ENCODE peak calls at places on chromosomes 3 and 15, in seven cellular contexts. J is transverse colon, Q is A549, H is stomach, E is ovary, M is GM12878, W is H1. O is an unnamed sample.

GRCh38 chr15:62165029-62165792 is at the start of gene C2CD4B:
- DNase-seq in W (no peak), M (no peak), E (peak), Q (peak), J (peak), H (peak), O (no peak)

GRCh38 chr15:62163847-62164499 is 1.1 kb downstream of the C2CD4B start:
- DNase-seq in H (peak), E (no peak), Q (no peak), M (no peak), W (no peak), J (peak), O (no peak)

GRCh38 chr3:71564361-71564760 is 19.2 kb downstream of the FOXP1 start:
- DNase-seq in J (no peak), H (no peak), W (no peak), Q (no peak), E (no peak), M (no peak), O (peak)

GRCh38 chr3:47804571-47804970 is 1.6 kb downstream of the DHX30 start:
- DNase-seq in M (no peak), J (no peak), H (no peak), Q (no peak), E (no peak), W (no peak), O (no peak)

GRCh38 chr3:123396171-123397049 is 52.5 kb downstream of the ADCY5 start:
- DNase-seq in M (no peak), W (no peak), E (peak), Q (no peak), J (no peak), H (no peak), O (no peak)

GRCh38 chr3:56783644-56784451 is 17.9 kb downstream of the ARHGEF3 start:
- DNase-seq in Q (peak), J (peak), M (peak), H (peak), W (no peak), E (no peak), O (no peak)

GRCh38 chr15:80693682-80694623 is 1.2 kb upstream of the ABHD17C start:
- DNase-seq in M (no peak), H (peak), J (no peak), W (no peak), Q (peak), E (no peak), O (no peak)

GRCh38 chr3:52454938-52455282 is 494 bp upstream of the NISCH start:
- DNase-seq in E (no peak), H (no peak), J (no peak), M (no peak), W (no peak), Q (no peak), O (no peak)

GRCh38 chr3:113079532-113079931 is 88.7 kb downstream of the GTPBP8 start:
- DNase-seq in H (no peak), E (no peak), M (no peak), J (no peak), W (no peak), Q (no peak), O (no peak)

GRCh38 chr3:24640330-24640877 is 145.8 kb upstream of the THRB start:
- DNase-seq in J (no peak), E (no peak), Q (peak), W (no peak), M (no peak), H (no peak), O (no peak)

GRCh38 chr15:101361418-101361817 is 66.4 kb upstream of the SNRPA1 start:
- DNase-seq in M (no peak), J (no peak), E (no peak), Q (no peak), W (no peak), H (no peak), O (no peak)

GRCh38 chr15:57736591-57736990 is 30.1 kb downstream of the POLR2M start:
- DNase-seq in W (no peak), H (no peak), M (no peak), J (no peak), E (no peak), Q (no peak), O (no peak)

GRCh38 chr15:39623550-39623931 is 42.7 kb downstream of the THBS1 start:
- DNase-seq in J (no peak), E (no peak), W (no peak), M (peak), Q (no peak), H (no peak), O (no peak)

GRCh38 chr3:132038198-132038825 is 3.5 kb upstream of the CPNE4 start:
- DNase-seq in Q (peak), J (no peak), E (no peak), H (no peak), W (no peak), M (no peak), O (no peak)

GRCh38 chr3:44954962-44955361 is 21.0 kb downstream of the ZDHHC3 start:
- DNase-seq in W (no peak), M (no peak), J (no peak), E (no peak), Q (no peak), H (no peak), O (no peak)

GRCh38 chr15:45187894-45188830 is at the start of gene SHF:
- DNase-seq in J (peak), M (no peak), W (no peak), H (peak), E (peak), Q (peak), O (peak)

GRCh38 chr3:142724682-142725351 is 983 bp downstream of the TRPC1 start:
- DNase-seq in J (peak), H (no peak), W (peak), Q (peak), M (no peak), E (peak), O (peak)

GRCh38 chr15:96309143-96309542 is 21.4 kb upstream of the NR2F2 start:
- DNase-seq in J (no peak), H (no peak), E (no peak), W (no peak), M (no peak), Q (no peak), O (no peak)

GRCh38 chr3:168094580-168094876 is 1.2 kb downstream of the GOLIM4 start:
- DNase-seq in Q (no peak), J (no peak), E (no peak), W (no peak), H (peak), M (no peak), O (no peak)

GRCh38 chr3:139771331-139771730 is 93.6 kb upstream of the NMNAT3 start:
- DNase-seq in Q (no peak), E (no peak), J (no peak), W (no peak), H (no peak), M (no peak), O (no peak)

GRCh38 chr3:120298996-120299395 is 14.0 kb upstream of the GPR156 start:
- DNase-seq in J (no peak), E (no peak), Q (no peak), M (no peak), W (no peak), H (no peak), O (no peak)

GRCh38 chr3:105385868-105386508 is 19.3 kb downstream of the ALCAM start:
- DNase-seq in J (no peak), M (no peak), E (no peak), W (no peak), H (no peak), Q (no peak), O (no peak)

GRCh38 chr3:117628896-117629295 is 919.3 kb downstream of the TUSC7 start:
- DNase-seq in M (no peak), Q (no peak), W (no peak), J (no peak), E (no peak), H (peak), O (peak)

GRCh38 chr15:31179683-31180082 is 78.2 kb upstream of the TRPM1 start:
- DNase-seq in Q (no peak), H (no peak), M (no peak), J (no peak), W (no peak), E (no peak), O (no peak)

GRCh38 chr15:70854669-70854976 is 666 bp upstream of the LARP6 start:
- DNase-seq in J (no peak), H (no peak), E (no peak), W (no peak), Q (no peak), M (no peak), O (peak)

GRCh38 chr15:62173215-62173614 is 8.1 kb upstream of the C2CD4B start:
- DNase-seq in W (no peak), H (no peak), J (no peak), M (no peak), Q (no peak), E (no peak), O (no peak)

GRCh38 chr3:117523407-117523806 is 813.8 kb downstream of the TUSC7 start:
- DNase-seq in E (no peak), H (no peak), M (no peak), Q (no peak), J (no peak), W (no peak), O (no peak)

GRCh38 chr15:77104155-77104554 is 33.2 kb upstream of the TSPAN3 start:
- DNase-seq in E (no peak), W (no peak), H (no peak), M (no peak), Q (no peak), J (no peak), O (no peak)

GRCh38 chr15:64232400-64232799 is 69.6 kb upstream of the PPIB start:
- DNase-seq in E (no peak), Q (peak), W (no peak), H (no peak), J (no peak), M (no peak), O (no peak)

GRCh38 chr15:29676961-29677402 is 145.3 kb downstream of the TJP1 start:
- DNase-seq in W (no peak), J (no peak), Q (no peak), E (no peak), M (no peak), H (no peak), O (no peak)

GRCh38 chr3:18424213-18424861 is 802 bp downstream of the SATB1 start:
- DNase-seq in W (no peak), J (peak), Q (no peak), E (peak), M (no peak), H (no peak), O (no peak)

GRCh38 chr15:29968099-29968892 is 114.5 kb upstream of the GOLGA8J start:
- DNase-seq in E (no peak), J (no peak), W (no peak), H (no peak), M (no peak), Q (peak), O (no peak)

GRCh38 chr3:104673981-104674380 is 692.7 kb upstream of the ALCAM start:
- DNase-seq in J (no peak), H (no peak), M (no peak), W (no peak), E (no peak), Q (no peak), O (no peak)

GRCh38 chr3:132253262-132253878 is 63.8 kb upstream of the ACP3 start:
- DNase-seq in J (peak), M (no peak), W (no peak), E (no peak), Q (peak), H (no peak), O (peak)

GRCh38 chr3:36868614-36869436 is 76.0 kb downstream of the TRANK1 start:
- DNase-seq in E (peak), W (peak), J (peak), M (peak), Q (peak), H (peak), O (peak)

GRCh38 chr15:40098489-40099261 is 10.0 kb downstream of the BMF start:
- DNase-seq in H (peak), M (peak), Q (peak), W (no peak), E (peak), J (peak), O (peak)

GRCh38 chr15:38624248-38625214 is 59.9 kb upstream of the RASGRP1 start:
- DNase-seq in E (no peak), W (no peak), J (no peak), H (no peak), Q (no peak), M (no peak), O (no peak)

GRCh38 chr3:63768415-63768814 is 50.7 kb upstream of the C3orf49 start:
- DNase-seq in Q (no peak), J (peak), W (no peak), H (no peak), E (no peak), M (no peak), O (no peak)

GRCh38 chr3:14210281-14210670 is 31.7 kb downstream of the LSM3 start:
- DNase-seq in W (no peak), Q (no peak), M (no peak), J (no peak), H (no peak), E (no peak), O (no peak)

GRCh38 chr3:12425850-12426579 is 58.3 kb upstream of the TSEN2 start:
- DNase-seq in E (no peak), H (no peak), J (no peak), W (no peak), M (no peak), Q (no peak), O (no peak)
- TF ChIP-seq CTCF in E (no peak), H (no peak), J (no peak), W (no peak), M (no peak), Q (no peak), O (no peak)

GRCh38 chr3:100936931-100937330 is 56.3 kb downstream of the ABI3BP start:
- DNase-seq in Q (no peak), M (no peak), J (no peak), H (no peak), W (no peak), E (no peak), O (no peak)

GRCh38 chr3:100927775-100928174 is 65.4 kb downstream of the ABI3BP start:
- DNase-seq in M (no peak), E (no peak), J (no peak), W (no peak), Q (no peak), H (no peak), O (no peak)

GRCh38 chr3:100928638-100929428 is 64.4 kb downstream of the ABI3BP start:
- DNase-seq in E (no peak), H (no peak), J (no peak), W (no peak), M (no peak), Q (no peak), O (peak)

DNA sequence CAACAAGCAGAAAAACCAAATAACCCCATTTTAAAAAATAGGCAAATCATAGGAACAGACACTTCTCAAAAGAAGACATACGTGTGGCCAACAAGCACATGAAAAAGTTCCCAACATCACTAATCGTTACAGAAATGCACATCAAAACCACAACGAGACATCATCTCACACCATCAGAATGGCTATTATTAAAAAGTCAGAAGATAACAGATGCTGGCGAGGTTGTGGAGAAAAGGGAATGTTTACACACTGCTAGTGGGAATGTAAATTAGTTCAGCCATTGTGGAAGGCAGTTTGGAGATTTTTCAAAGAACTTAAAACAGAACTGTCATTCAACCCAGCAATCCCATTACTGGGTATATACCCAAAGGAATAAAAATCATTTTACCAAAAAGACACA is 60.7 kb downstream of the ABI3BP start:
- DNase-seq in W (no peak), E (no peak), Q (no peak), H (no peak), M (no peak), J (no peak), O (no peak)
- TF ChIP-seq EP300 in W (no peak), E (no peak), Q (no peak), H (no peak), M (no peak), J (no peak), O (no peak)

GRCh38 chr15:60385620-60386552 is 11.9 kb downstream of the ANXA2 start:
- DNase-seq in M (no peak), W (no peak), Q (no peak), E (no peak), J (no peak), H (no peak), O (no peak)

GRCh38 chr15:60381148-60381788 is 16.5 kb downstream of the ANXA2 start:
- DNase-seq in J (no peak), Q (no peak), W (no peak), E (no peak), H (no peak), M (no peak), O (no peak)

GRCh38 chr15:60384526-60385127 is 13.2 kb downstream of the ANXA2 start:
- DNase-seq in J (no peak), E (no peak), W (no peak), M (no peak), H (no peak), Q (no peak), O (no peak)

GRCh38 chr15:60383008-60383694 is 14.6 kb downstream of the ANXA2 start:
- DNase-seq in Q (no peak), J (no peak), W (no peak), H (no peak), M (no peak), E (no peak), O (no peak)

GRCh38 chr15:60384052-60384451 is 13.7 kb downstream of the ANXA2 start:
- DNase-seq in H (no peak), E (no peak), M (no peak), W (no peak), Q (no peak), J (no peak), O (no peak)
- TF ChIP-seq POLR2A in H (no peak), E (no peak), M (no peak), W (no peak), Q (no peak), J (no peak), O (no peak)

GRCh38 chr15:89492111-89492641 is 4.2 kb downstream of the RHCG start:
- DNase-seq in Q (peak), J (no peak), M (no peak), E (no peak), W (no peak), H (no peak), O (no peak)
- TF ChIP-seq CTCF in Q (peak), J (no peak), M (peak), E (no peak), W (peak), H (no peak), O (no peak)

GRCh38 chr3:27376109-27376772 is 7.1 kb upstream of the NEK10 start:
- DNase-seq in E (no peak), Q (no peak), W (no peak), H (no peak), M (no peak), J (no peak), O (no peak)
- TF ChIP-seq EP300 in E (no peak), Q (no peak), W (no peak), H (no peak), M (no peak), J (no peak), O (no peak)

GRCh38 chr3:111857474-111857873 is 1.6 kb upstream of the PHLDB2 start:
- DNase-seq in E (no peak), Q (no peak), M (no peak), J (no peak), W (no peak), H (no peak), O (no peak)

GRCh38 chr3:111861396-111861795 is 2.3 kb downstream of the PHLDB2 start:
- DNase-seq in J (no peak), H (no peak), Q (no peak), W (no peak), M (no peak), E (no peak), O (no peak)

GRCh38 chr3:111858641-111859040 is 424 bp upstream of the PHLDB2 start:
- DNase-seq in W (no peak), H (no peak), J (no peak), E (no peak), Q (no peak), M (no peak), O (no peak)

GRCh38 chr3:111859974-111860859 is 1.2 kb downstream of the PHLDB2 start:
- DNase-seq in W (peak), H (peak), J (peak), M (peak), Q (peak), E (peak), O (peak)

DNA sequence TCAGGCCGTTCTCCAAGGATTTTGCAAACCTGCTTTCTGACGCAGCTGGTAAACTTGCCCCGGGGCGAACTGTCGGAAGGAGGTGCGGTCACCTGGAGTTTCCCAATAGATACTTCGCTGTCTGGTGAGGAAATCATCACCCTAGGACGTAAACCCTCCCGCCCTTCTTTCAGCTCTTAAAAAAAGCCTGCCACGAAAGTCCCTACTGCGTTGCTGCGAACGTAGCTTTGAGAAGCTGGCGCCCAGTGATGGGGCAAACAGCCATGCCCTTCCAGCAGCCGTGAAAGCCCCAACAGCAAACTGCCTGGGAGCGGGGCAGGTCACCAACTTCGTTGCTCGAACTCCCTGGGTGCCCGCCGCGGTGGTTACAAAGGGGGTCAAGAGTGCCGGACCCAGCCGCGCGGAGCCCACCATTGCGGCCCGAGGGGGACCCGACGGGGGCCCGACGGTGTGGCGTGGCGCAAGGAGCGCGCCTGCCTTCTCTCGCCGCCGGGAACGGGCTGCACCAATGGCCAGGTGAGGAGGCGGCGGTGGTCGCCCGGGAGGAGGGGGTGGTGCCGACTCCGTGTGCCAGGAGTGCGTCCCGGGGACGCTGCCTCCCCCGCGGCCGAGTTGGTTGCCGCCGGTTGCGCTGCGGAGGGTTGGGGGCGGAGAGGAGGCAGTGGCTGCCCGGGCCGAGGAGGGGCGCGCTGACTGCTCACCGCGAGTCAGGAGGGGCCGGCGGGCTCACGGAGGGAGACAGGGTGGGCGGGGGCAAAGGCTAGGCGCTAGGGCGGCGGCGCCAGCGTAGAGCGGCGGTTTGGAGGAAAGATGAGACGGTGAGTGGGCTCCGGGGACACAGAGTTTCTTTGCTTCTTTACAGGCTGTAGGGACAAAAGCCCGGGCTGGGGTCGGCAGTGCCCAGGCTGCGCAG is at the start of gene PHLDB2:
- DNase-seq in E (peak), M (no peak), H (peak), J (peak), W (no peak), Q (peak), O (peak)
- TF ChIP-seq POLR2A in E (peak), M (no peak), H (no peak), J (no peak), W (no peak), Q (peak), O (peak)

DNA sequence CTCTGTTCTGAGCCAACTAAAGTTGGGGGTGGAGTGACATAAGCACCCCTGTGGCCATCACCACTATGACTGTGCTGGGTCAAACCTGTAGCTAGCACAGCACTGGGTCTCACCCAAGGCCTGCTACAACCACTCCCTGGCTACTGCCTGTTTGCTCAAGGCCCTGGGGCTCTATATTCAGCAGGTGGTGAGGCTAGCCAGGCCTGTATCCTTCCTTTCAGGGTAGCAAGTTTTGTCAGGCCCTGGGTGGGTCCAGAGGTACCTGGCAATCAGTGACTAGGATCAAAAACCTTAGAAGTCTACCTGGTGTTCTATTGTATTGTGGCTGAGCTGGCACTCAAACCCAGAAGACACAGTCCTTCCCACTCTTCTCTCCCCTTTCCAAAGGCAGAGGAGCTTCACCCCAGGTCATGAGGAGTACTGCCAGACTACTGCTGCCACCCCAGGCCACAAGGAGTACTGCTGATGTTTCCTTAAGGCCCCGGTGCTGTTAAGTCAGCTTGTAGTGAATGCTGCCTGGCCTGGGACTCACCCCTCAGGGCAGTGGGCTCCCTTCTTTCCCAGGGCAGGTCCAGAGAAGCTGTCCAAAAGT is 170.8 kb downstream of the IGSF11 start:
- DNase-seq in Q (no peak), J (no peak), M (no peak), W (no peak), H (no peak), E (no peak), O (no peak)
- TF ChIP-seq CTCF in Q (peak), J (no peak), M (peak), W (peak), H (no peak), E (no peak), O (no peak)

O was measured in tibial nerve.